ENCODE peak calls at places on chromosomes 7 and 10, in five cellular contexts. One of them, this sample, is unnamed.

GRCh38 chr7:92808006-92808405 is 28.4 kb downstream of the CDK6 start:
- DNase-seq in activated T-helper 9 cell treated with anti-CD3 and anti-CD28 coated beads, Interleukin-2, amount 50 U/mL, for 16 hours: no peak
- DNase-seq in activated T-helper 1 cell treated with Interleukin-2 at 50 U/mL for 16 hours: no peak
- DNase-seq in NB4: peak; percentile 46
- DNase-seq in GM12865: no peak
- DNase-seq in this sample: no peak

GRCh38 chr7:80002865-80003264 is 131.8 kb upstream of the GNAI1 start:
- DNase-seq in activated T-helper 1 cell treated with Interleukin-2 at 50 U/mL for 16 hours: no peak
- DNase-seq in GM12865: no peak
- DNase-seq in NB4: no peak
- DNase-seq in activated T-helper 9 cell treated with anti-CD3 and anti-CD28 coated beads, Interleukin-2, amount 50 U/mL, for 16 hours: no peak
- DNase-seq in this sample: no peak

GRCh38 chr7:101308245-101309085 is 13.1 kb downstream of the IFT22 start:
- DNase-seq in activated T-helper 1 cell treated with Interleukin-2 at 50 U/mL for 16 hours: no peak
- DNase-seq in GM12865: peak; percentile 81
- DNase-seq in NB4: peak; percentile 91
- DNase-seq in activated T-helper 9 cell treated with anti-CD3 and anti-CD28 coated beads, Interleukin-2, amount 50 U/mL, for 16 hours: peak; percentile 21
- DNase-seq in this sample: peak; percentile 29

GRCh38 chr10:71094712-71095390 is 117.5 kb upstream of the UNC5B start:
- DNase-seq in GM12865: no peak
- DNase-seq in activated T-helper 9 cell treated with anti-CD3 and anti-CD28 coated beads, Interleukin-2, amount 50 U/mL, for 16 hours: no peak
- DNase-seq in activated T-helper 1 cell treated with Interleukin-2 at 50 U/mL for 16 hours: no peak
- DNase-seq in NB4: no peak
- DNase-seq in this sample: no peak

GRCh38 chr10:114647545-114648138 is 10.4 kb downstream of the ABLIM1 start:
- DNase-seq in GM12865: no peak
- DNase-seq in activated T-helper 9 cell treated with anti-CD3 and anti-CD28 coated beads, Interleukin-2, amount 50 U/mL, for 16 hours: no peak
- DNase-seq in activated T-helper 1 cell treated with Interleukin-2 at 50 U/mL for 16 hours: no peak
- DNase-seq in NB4: peak; percentile 31
- DNase-seq in this sample: no peak

GRCh38 chr10:58896229-58896628 is 280.2 kb upstream of the PHYHIPL start:
- DNase-seq in NB4: no peak
- DNase-seq in activated T-helper 9 cell treated with anti-CD3 and anti-CD28 coated beads, Interleukin-2, amount 50 U/mL, for 16 hours: no peak
- DNase-seq in GM12865: no peak
- DNase-seq in activated T-helper 1 cell treated with Interleukin-2 at 50 U/mL for 16 hours: no peak
- DNase-seq in this sample: no peak

GRCh38 chr10:71270301-71270777 is 48.7 kb upstream of the SLC29A3 start:
- DNase-seq in GM12865: peak; percentile 64
- DNase-seq in activated T-helper 9 cell treated with anti-CD3 and anti-CD28 coated beads, Interleukin-2, amount 50 U/mL, for 16 hours: no peak
- DNase-seq in activated T-helper 1 cell treated with Interleukin-2 at 50 U/mL for 16 hours: no peak
- DNase-seq in NB4: peak; percentile 74
- DNase-seq in this sample: peak; percentile 65

GRCh38 chr7:2041496-2042367 is 191.0 kb downstream of the MAD1L1 start:
- DNase-seq in NB4: no peak
- DNase-seq in activated T-helper 9 cell treated with anti-CD3 and anti-CD28 coated beads, Interleukin-2, amount 50 U/mL, for 16 hours: no peak
- DNase-seq in activated T-helper 1 cell treated with Interleukin-2 at 50 U/mL for 16 hours: no peak
- DNase-seq in GM12865: no peak
- DNase-seq in this sample: no peak

GRCh38 chr7:72003236-72003635 is 408.9 kb downstream of the CALN1 start:
- DNase-seq in GM12865: no peak
- DNase-seq in activated T-helper 9 cell treated with anti-CD3 and anti-CD28 coated beads, Interleukin-2, amount 50 U/mL, for 16 hours: no peak
- DNase-seq in NB4: no peak
- DNase-seq in activated T-helper 1 cell treated with Interleukin-2 at 50 U/mL for 16 hours: no peak
- DNase-seq in this sample: no peak

GRCh38 chr7:157409753-157410727 is 73.2 kb downstream of the DNAJB6 start:
- DNase-seq in activated T-helper 9 cell treated with anti-CD3 and anti-CD28 coated beads, Interleukin-2, amount 50 U/mL, for 16 hours: no peak
- DNase-seq in GM12865: no peak
- DNase-seq in NB4: no peak
- DNase-seq in activated T-helper 1 cell treated with Interleukin-2 at 50 U/mL for 16 hours: no peak
- DNase-seq in this sample: no peak

GRCh38 chr7:111232249-111233084 is 141.5 kb downstream of the LRRN3 start:
- DNase-seq in NB4: peak; percentile 13
- DNase-seq in activated T-helper 1 cell treated with Interleukin-2 at 50 U/mL for 16 hours: no peak
- DNase-seq in GM12865: no peak
- DNase-seq in activated T-helper 9 cell treated with anti-CD3 and anti-CD28 coated beads, Interleukin-2, amount 50 U/mL, for 16 hours: no peak
- DNase-seq in this sample: no peak

GRCh38 chr7:2030475-2031456 is 202.0 kb downstream of the MAD1L1 start:
- DNase-seq in NB4: peak; percentile 63
- DNase-seq in GM12865: no peak
- DNase-seq in activated T-helper 1 cell treated with Interleukin-2 at 50 U/mL for 16 hours: no peak
- DNase-seq in activated T-helper 9 cell treated with anti-CD3 and anti-CD28 coated beads, Interleukin-2, amount 50 U/mL, for 16 hours: no peak
- DNase-seq in this sample: no peak

GRCh38 chr7:106126170-106126938 is 14.2 kb upstream of the SYPL1 start:
- DNase-seq in activated T-helper 1 cell treated with Interleukin-2 at 50 U/mL for 16 hours: no peak
- DNase-seq in GM12865: no peak
- DNase-seq in NB4: peak; percentile 65
- DNase-seq in activated T-helper 9 cell treated with anti-CD3 and anti-CD28 coated beads, Interleukin-2, amount 50 U/mL, for 16 hours: peak; percentile 10
- DNase-seq in this sample: peak; percentile 31

This sample was measured in mucosa of gallbladder.